ENCODE peak calls at places on chromosomes 5 and 9, in nine cellular contexts. U is Right ventricle myocardium superior; P is stimulated activated CD4-positive, alpha-beta T cell treated with anti-CD3 and anti-CD28 coated beads, Interleukin-12 subunit alpha, Interleukin-12 subunit beta, amount 100 ng/mL, for 48 hours; R is OCI-LY7; X is activated naive CD8-positive, alpha-beta T cell treated with anti-CD3 and anti-CD28 coated beads, Interleukin-2, amount 50 U/mL, for 24 hours; J is cardiac muscle cell; Z is PC-9; E is HTR-8/SVneo; B is GM20000. N is an unnamed sample.

GRCh38 chr5:94217745-94218144 is 400.7 kb downstream of the KIAA0825 start:
- DNase-seq in Z (no peak), X (no peak), P (no peak), E (no peak), J (no peak), U (no peak), R (no peak), B (no peak), N (no peak)

GRCh38 chr9:134027561-134027960 is 2.3 kb downstream of the BRD3OS start:
- DNase-seq in Z (no peak), J (no peak), E (no peak), U (no peak), P (no peak), X (no peak), R (no peak), B (no peak), N (no peak)

GRCh38 chr9:129006328-129007034 is 21.6 kb downstream of the SH3GLB2 start:
- DNase-seq in P (peak), J (peak), E (peak), Z (peak), X (peak), U (peak), B (peak), R (peak), N (peak)

GRCh38 chr5:92927291-92927778 is 653.7 kb downstream of the NR2F1-AS1 start:
- DNase-seq in R (no peak), Z (peak), B (no peak), X (no peak), J (no peak), E (no peak), P (no peak), U (no peak), N (peak)

GRCh38 chr5:176784218-176785165 is 25.9 kb upstream of the UNC5A start:
- DNase-seq in X (no peak), J (no peak), U (no peak), E (peak), R (no peak), B (no peak), Z (peak), P (no peak), N (peak)

GRCh38 chr5:42614509-42614908 is 142.1 kb upstream of the CCDC152 start:
- DNase-seq in E (no peak), P (no peak), Z (no peak), B (no peak), X (no peak), U (no peak), R (no peak), J (no peak), N (peak)

GRCh38 chr9:110152704-110153374 is 55.1 kb downstream of the C9orf152 start:
- DNase-seq in R (peak), Z (no peak), E (peak), U (no peak), P (no peak), B (peak), J (peak), X (no peak), N (no peak)

GRCh38 chr5:32138839-32139493 is 35.2 kb downstream of the GOLPH3 start:
- DNase-seq in B (no peak), U (no peak), X (peak), Z (no peak), R (no peak), J (no peak), E (no peak), P (peak), N (peak)

GRCh38 chr9:115393976-115394775 is 276.2 kb upstream of the TNC start:
- DNase-seq in B (no peak), X (no peak), P (no peak), U (no peak), E (no peak), J (no peak), R (no peak), Z (no peak), N (no peak)

GRCh38 chr9:126049088-126049487 is 277.5 kb upstream of the MVB12B start:
- DNase-seq in E (no peak), U (no peak), R (no peak), J (no peak), X (no peak), B (no peak), Z (no peak), P (no peak), N (no peak)

GRCh38 chr5:89260254-89260653 is 377.3 kb upstream of the MEF2C start:
- DNase-seq in X (no peak), R (no peak), B (no peak), P (no peak), Z (no peak), E (no peak), U (no peak), J (no peak), N (peak)

GRCh38 chr5:126641387-126641786 is 40.6 kb downstream of the PHAX start:
- DNase-seq in Z (no peak), J (no peak), E (no peak), U (no peak), B (no peak), R (no peak), X (no peak), P (no peak), N (no peak)

GRCh38 chr9:89879711-89880110 is 274.9 kb downstream of the GADD45G start:
- DNase-seq in P (no peak), J (no peak), X (no peak), U (peak), R (no peak), E (no peak), B (no peak), Z (no peak), N (no peak)

GRCh38 chr5:50623666-50624065 is 42.8 kb upstream of the PARP8 start:
- DNase-seq in X (no peak), B (no peak), R (no peak), U (no peak), E (no peak), P (no peak), J (no peak), Z (no peak), N (no peak)

GRCh38 chr5:68251804-68252648 is 36.5 kb downstream of the PIK3R1 start:
- DNase-seq in Z (no peak), X (no peak), P (no peak), U (peak), B (no peak), E (no peak), R (no peak), J (no peak), N (peak)

GRCh38 chr5:126875303-126875785 is 98.4 kb downstream of the LMNB1 start:
- DNase-seq in J (peak), X (no peak), E (peak), U (no peak), R (no peak), Z (no peak), B (no peak), P (no peak), N (no peak)

GRCh38 chr9:100472725-100473261 is at the start of gene TMEFF1:
- DNase-seq in X (peak), B (peak), J (peak), P (peak), E (peak), R (peak), Z (peak), U (peak), N (peak)

GRCh38 chr5:77999013-77999798 is 223.1 kb upstream of the TBCA start:
- DNase-seq in R (no peak), U (no peak), P (no peak), B (no peak), X (no peak), Z (no peak), J (no peak), E (no peak), N (no peak)

GRCh38 chr5:159096555-159097460 is 2.9 kb downstream of the EBF1 start:
- DNase-seq in E (no peak), B (no peak), J (no peak), P (no peak), Z (no peak), U (no peak), X (no peak), R (peak), N (no peak)

GRCh38 chr9:133979124-133979920 is 12.8 kb downstream of the VAV2 start:
- DNase-seq in P (no peak), Z (no peak), X (no peak), U (peak), E (no peak), J (peak), B (peak), R (peak), N (peak)

N was measured in astrocyte.